ENCODE peak calls at places on chromosomes 13 and 19, in six cellular contexts. One of them, this sample, is unnamed.

GRCh38 chr13:98909016-98909415 is 68.8 kb downstream of the DOCK9 start:
- DNase-seq in esophagus muscularis mucosa: no peak
- DNase-seq in HCT116: no peak
- DNase-seq in breast epithelium: no peak
- DNase-seq in suprapubic skin: no peak
- DNase-seq in endothelial cell of umbilical vein: peak
- DNase-seq in this sample: no peak

GRCh38 chr19:15863272-15863671 is 34.6 kb downstream of the CYP4F2 start:
- DNase-seq in esophagus muscularis mucosa: no peak
- DNase-seq in HCT116: peak
- DNase-seq in breast epithelium: no peak
- DNase-seq in suprapubic skin: no peak
- DNase-seq in endothelial cell of umbilical vein: no peak
- DNase-seq in this sample: no peak

GRCh38 chr13:25691654-25692053 is 319.9 kb downstream of the ATP8A2 start:
- DNase-seq in esophagus muscularis mucosa: no peak
- DNase-seq in HCT116: no peak
- DNase-seq in breast epithelium: no peak
- DNase-seq in suprapubic skin: no peak
- DNase-seq in endothelial cell of umbilical vein: no peak
- DNase-seq in this sample: no peak

GRCh38 chr13:78326608-78327007 is 276.7 kb downstream of the POU4F1 start:
- DNase-seq in esophagus muscularis mucosa: no peak
- DNase-seq in HCT116: no peak
- DNase-seq in breast epithelium: no peak
- DNase-seq in suprapubic skin: no peak
- DNase-seq in endothelial cell of umbilical vein: peak
- DNase-seq in this sample: no peak

GRCh38 chr19:46974181-46974580 is 45.5 kb upstream of the NPAS1 start:
- DNase-seq in esophagus muscularis mucosa: no peak
- DNase-seq in HCT116: no peak
- DNase-seq in breast epithelium: no peak
- DNase-seq in suprapubic skin: no peak
- DNase-seq in endothelial cell of umbilical vein: no peak
- DNase-seq in this sample: no peak

GRCh38 chr13:40063743-40064142 is 408.3 kb downstream of the COG6 start:
- DNase-seq in esophagus muscularis mucosa: peak
- DNase-seq in HCT116: no peak
- DNase-seq in breast epithelium: no peak
- DNase-seq in suprapubic skin: no peak
- DNase-seq in endothelial cell of umbilical vein: no peak
- DNase-seq in this sample: no peak

GRCh38 chr19:45440873-45441654 is 17.3 kb upstream of the ERCC1 start:
- DNase-seq in esophagus muscularis mucosa: no peak
- DNase-seq in HCT116: no peak
- DNase-seq in breast epithelium: no peak
- DNase-seq in suprapubic skin: no peak
- DNase-seq in endothelial cell of umbilical vein: no peak
- DNase-seq in this sample: no peak

GRCh38 chr13:110555601-110556223 is 5.8 kb downstream of the RAB20 start:
- DNase-seq in esophagus muscularis mucosa: no peak
- DNase-seq in HCT116: no peak
- DNase-seq in breast epithelium: peak
- DNase-seq in suprapubic skin: no peak
- DNase-seq in endothelial cell of umbilical vein: no peak
- DNase-seq in this sample: peak

GRCh38 chr13:52383362-52383761 is 22.6 kb downstream of the THSD1 start:
- DNase-seq in esophagus muscularis mucosa: no peak
- DNase-seq in HCT116: no peak
- DNase-seq in breast epithelium: no peak
- DNase-seq in suprapubic skin: no peak
- DNase-seq in endothelial cell of umbilical vein: peak
- DNase-seq in this sample: no peak

GRCh38 chr19:50264483-50265186 is 61.2 kb downstream of the MYH14 start:
- DNase-seq in esophagus muscularis mucosa: no peak
- DNase-seq in HCT116: no peak
- DNase-seq in breast epithelium: no peak
- DNase-seq in suprapubic skin: no peak
- DNase-seq in endothelial cell of umbilical vein: peak
- DNase-seq in this sample: no peak

GRCh38 chr13:39867807-39868206 is 212.3 kb downstream of the COG6 start:
- DNase-seq in esophagus muscularis mucosa: no peak
- DNase-seq in HCT116: no peak
- DNase-seq in breast epithelium: no peak
- DNase-seq in suprapubic skin: no peak
- DNase-seq in endothelial cell of umbilical vein: no peak
- DNase-seq in this sample: no peak

GRCh38 chr13:66312312-66313087 is 917.6 kb downstream of the PCDH9 start:
- DNase-seq in esophagus muscularis mucosa: no peak
- DNase-seq in HCT116: no peak
- DNase-seq in breast epithelium: no peak
- DNase-seq in suprapubic skin: no peak
- DNase-seq in endothelial cell of umbilical vein: peak
- DNase-seq in this sample: peak

GRCh38 chr19:2815923-2816322 is 3.7 kb upstream of the ZNF554 start:
- DNase-seq in esophagus muscularis mucosa: no peak
- DNase-seq in HCT116: no peak
- DNase-seq in breast epithelium: no peak
- DNase-seq in suprapubic skin: no peak
- DNase-seq in endothelial cell of umbilical vein: no peak
- DNase-seq in this sample: no peak

GRCh38 chr13:33263976-33264619 is 21.5 kb downstream of the STARD13 start:
- DNase-seq in esophagus muscularis mucosa: no peak
- DNase-seq in HCT116: no peak
- DNase-seq in breast epithelium: no peak
- DNase-seq in suprapubic skin: no peak
- DNase-seq in endothelial cell of umbilical vein: no peak
- DNase-seq in this sample: no peak

GRCh38 chr13:75016225-75016624 is 465.7 kb downstream of the TBC1D4 start:
- DNase-seq in esophagus muscularis mucosa: no peak
- DNase-seq in HCT116: no peak
- DNase-seq in breast epithelium: no peak
- DNase-seq in suprapubic skin: no peak
- DNase-seq in endothelial cell of umbilical vein: no peak
- DNase-seq in this sample: no peak

GRCh38 chr13:112683581-112683980 is 6.3 kb upstream of the ATP11A start:
- DNase-seq in esophagus muscularis mucosa: no peak
- DNase-seq in HCT116: no peak
- DNase-seq in breast epithelium: no peak
- DNase-seq in suprapubic skin: no peak
- DNase-seq in endothelial cell of umbilical vein: no peak
- DNase-seq in this sample: no peak

GRCh38 chr13:69585656-69586055 is 522.0 kb upstream of the ATXN8OS start:
- DNase-seq in esophagus muscularis mucosa: no peak
- DNase-seq in HCT116: no peak
- DNase-seq in breast epithelium: no peak
- DNase-seq in suprapubic skin: no peak
- DNase-seq in endothelial cell of umbilical vein: no peak
- DNase-seq in this sample: no peak

GRCh38 chr19:54608792-54609191 is 15.4 kb downstream of the LILRA1 start:
- DNase-seq in esophagus muscularis mucosa: no peak
- DNase-seq in HCT116: no peak
- DNase-seq in breast epithelium: no peak
- DNase-seq in suprapubic skin: no peak
- DNase-seq in endothelial cell of umbilical vein: no peak
- DNase-seq in this sample: no peak

GRCh38 chr13:97307882-97308624 is 85.9 kb downstream of the MBNL2 start:
- DNase-seq in esophagus muscularis mucosa: no peak
- DNase-seq in HCT116: peak
- DNase-seq in breast epithelium: peak
- DNase-seq in suprapubic skin: no peak
- DNase-seq in endothelial cell of umbilical vein: peak
- DNase-seq in this sample: no peak

DNA sequence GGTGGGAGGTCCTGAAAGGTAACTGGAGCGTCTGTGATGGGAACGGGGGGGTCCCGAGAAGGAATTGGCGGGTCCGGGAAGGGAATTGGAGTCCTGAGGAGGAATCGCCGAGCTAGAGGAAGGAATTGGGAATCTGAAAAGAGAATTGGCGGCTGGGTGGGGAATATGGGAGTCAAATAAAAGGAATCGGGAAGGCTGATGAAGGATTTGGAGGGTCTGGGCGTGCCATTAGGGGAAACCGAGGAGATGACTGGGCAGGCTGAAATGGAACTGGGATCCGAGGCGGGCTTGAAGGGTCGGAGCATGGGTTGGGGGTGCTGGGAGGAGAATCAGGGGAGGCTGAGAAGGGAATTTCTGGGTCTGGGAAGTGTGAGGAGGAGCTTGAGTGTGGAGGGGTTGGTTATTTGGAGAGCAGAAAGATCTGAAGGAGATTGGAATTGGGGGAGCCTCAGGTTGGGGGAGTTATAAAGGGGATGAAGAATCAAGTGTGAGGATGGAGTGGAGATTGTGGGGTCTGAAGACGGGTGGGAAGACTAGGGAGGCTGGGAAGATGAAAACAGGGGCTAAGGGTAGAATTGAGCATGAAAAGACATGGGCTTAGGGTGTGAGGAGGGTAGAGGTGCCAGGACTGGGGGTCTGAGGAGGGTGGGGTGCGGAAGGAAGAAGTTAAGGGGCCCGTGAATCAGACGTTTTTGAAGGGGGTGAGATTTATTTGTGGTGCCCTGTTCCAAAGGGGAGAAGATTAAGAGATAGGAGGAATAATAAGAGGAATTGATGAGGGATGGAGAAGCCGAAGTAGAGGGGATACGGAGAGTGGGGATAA is 728 bp downstream of the ACTN4 start:
- DNase-seq in esophagus muscularis mucosa: no peak
- DNase-seq in HCT116: no peak
- DNase-seq in breast epithelium: no peak
- DNase-seq in suprapubic skin: no peak
- DNase-seq in endothelial cell of umbilical vein: peak
- DNase-seq in this sample: no peak
- TF ChIP-seq POLR2A in esophagus muscularis mucosa: no peak
- TF ChIP-seq POLR2A in HCT116: no peak
- TF ChIP-seq POLR2A in breast epithelium: no peak
- TF ChIP-seq POLR2A in suprapubic skin: no peak
- TF ChIP-seq POLR2A in endothelial cell of umbilical vein: no peak
- TF ChIP-seq POLR2A in this sample: no peak

DNA sequence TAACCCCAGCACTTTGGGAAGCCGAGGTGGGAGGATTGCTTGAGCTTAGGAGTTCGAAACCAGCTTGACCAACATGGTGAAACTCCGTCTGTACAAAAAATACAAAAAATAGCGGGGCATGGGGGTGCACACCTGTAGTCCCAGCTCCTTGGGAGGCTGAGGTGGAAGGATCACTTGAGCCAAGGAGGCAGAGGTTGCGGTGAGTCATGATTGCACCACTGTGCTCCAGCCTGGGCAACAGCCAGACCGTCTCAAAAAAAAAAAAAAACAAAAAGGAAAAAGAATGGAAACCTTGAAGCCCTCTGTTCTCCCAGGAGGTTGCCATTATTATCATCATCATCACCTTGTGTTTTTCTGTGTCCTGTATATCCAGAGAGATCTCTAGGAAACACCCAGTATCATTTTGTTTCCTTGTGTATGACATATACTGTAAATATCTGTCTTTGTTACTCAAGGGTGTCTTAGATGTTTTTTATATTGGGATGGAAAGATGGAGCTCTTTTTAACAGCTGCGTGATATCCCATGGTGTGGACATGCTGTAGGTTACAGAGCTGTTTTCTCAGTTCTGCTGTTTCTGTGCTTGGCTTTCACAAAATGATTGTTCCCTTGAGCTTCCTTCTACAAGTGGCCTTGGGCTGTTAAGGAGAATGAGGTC is 11.8 kb downstream of the CHAF1A start:
- DNase-seq in esophagus muscularis mucosa: no peak
- DNase-seq in HCT116: no peak
- DNase-seq in breast epithelium: no peak
- DNase-seq in suprapubic skin: no peak
- DNase-seq in endothelial cell of umbilical vein: no peak
- DNase-seq in this sample: no peak
- H3K27ac ChIP-seq in esophagus muscularis mucosa: no peak
- H3K27ac ChIP-seq in HCT116: no peak
- H3K27ac ChIP-seq in breast epithelium: no peak
- H3K27ac ChIP-seq in suprapubic skin: no peak
- H3K27ac ChIP-seq in endothelial cell of umbilical vein: no peak
- H3K27ac ChIP-seq in this sample: no peak

GRCh38 chr19:52200044-52200443 is 10.2 kb downstream of the PPP2R1A start:
- DNase-seq in esophagus muscularis mucosa: no peak
- DNase-seq in HCT116: no peak
- DNase-seq in breast epithelium: peak
- DNase-seq in suprapubic skin: no peak
- DNase-seq in endothelial cell of umbilical vein: peak
- DNase-seq in this sample: no peak
- TF ChIP-seq POLR2AphosphoS5 in esophagus muscularis mucosa: peak
- TF ChIP-seq POLR2AphosphoS5 in HCT116: no peak
- TF ChIP-seq POLR2AphosphoS5 in breast epithelium: peak
- TF ChIP-seq POLR2AphosphoS5 in suprapubic skin: no peak
- TF ChIP-seq POLR2AphosphoS5 in endothelial cell of umbilical vein: no peak
- TF ChIP-seq POLR2AphosphoS5 in this sample: peak

GRCh38 chr19:57559404-57560025 is at the start of gene ZNF550:
- DNase-seq in esophagus muscularis mucosa: peak
- DNase-seq in HCT116: peak
- DNase-seq in breast epithelium: peak
- DNase-seq in suprapubic skin: peak
- DNase-seq in endothelial cell of umbilical vein: peak
- DNase-seq in this sample: peak
- TF ChIP-seq POLR2A in esophagus muscularis mucosa: peak
- TF ChIP-seq POLR2A in HCT116: no peak
- TF ChIP-seq POLR2A in breast epithelium: peak
- TF ChIP-seq POLR2A in suprapubic skin: no peak
- TF ChIP-seq POLR2A in endothelial cell of umbilical vein: peak
- TF ChIP-seq POLR2A in this sample: peak

DNA sequence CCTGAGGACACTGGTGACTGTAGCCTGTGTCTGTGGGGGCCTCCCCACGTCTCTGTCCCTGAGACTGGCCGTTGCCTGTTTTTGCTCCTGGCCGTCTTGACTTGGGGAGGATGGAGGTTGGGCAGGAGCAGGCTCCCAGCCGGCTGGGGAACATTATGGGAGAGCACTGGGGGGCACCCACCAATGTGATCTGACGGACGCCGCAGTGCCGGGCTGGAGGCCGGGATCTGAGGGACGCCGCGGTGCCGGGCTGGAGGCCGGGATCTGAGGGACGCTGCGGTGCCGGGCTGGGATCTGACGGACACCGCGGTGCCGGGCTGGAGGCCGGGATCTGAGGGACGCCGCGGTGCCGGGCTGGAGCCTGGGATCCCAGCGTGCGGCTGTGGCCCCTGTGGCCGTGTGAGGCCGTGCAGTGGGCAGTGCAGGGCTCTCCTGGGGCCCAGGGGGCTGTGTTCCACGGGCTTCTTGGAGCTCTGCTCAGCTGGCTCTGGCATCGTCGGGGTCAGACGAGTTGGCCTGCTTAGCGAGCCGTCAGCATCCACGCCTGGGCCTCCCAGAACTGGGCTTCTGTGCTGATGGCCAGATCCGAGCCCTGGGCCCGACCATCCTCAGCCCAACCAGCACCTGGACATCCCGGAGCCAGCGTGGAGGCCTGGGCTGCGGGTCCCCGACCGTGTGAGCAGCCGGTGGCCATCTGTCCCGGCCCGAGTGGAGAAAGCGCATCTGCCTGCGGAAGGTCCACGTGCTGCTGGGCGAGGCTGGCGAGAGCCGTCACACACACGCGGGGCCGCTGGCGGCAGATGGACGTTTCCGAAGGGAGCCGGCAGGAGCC is 45.8 kb downstream of the GAS6 start:
- DNase-seq in esophagus muscularis mucosa: no peak
- DNase-seq in HCT116: no peak
- DNase-seq in breast epithelium: no peak
- DNase-seq in suprapubic skin: no peak
- DNase-seq in endothelial cell of umbilical vein: peak
- DNase-seq in this sample: no peak
- H3K27ac ChIP-seq in esophagus muscularis mucosa: peak
- H3K27ac ChIP-seq in HCT116: no peak
- H3K27ac ChIP-seq in breast epithelium: peak
- H3K27ac ChIP-seq in suprapubic skin: peak
- H3K27ac ChIP-seq in endothelial cell of umbilical vein: peak
- H3K27ac ChIP-seq in this sample: no peak

This sample was measured in transverse colon.